ENCODE peak calls at places on chromosome 11, in four cellular contexts. U is kidney tubule cell, B is RCC 7860, Q is pons. X is an unnamed sample.

GRCh38 chr11:75306529-75306928 is 44.9 kb downstream of the ARRB1 start:
- DNase-seq in U (peak; percentile 39), B (no peak), Q (no peak), X (no peak)

GRCh38 chr11:66722745-66723651 is 6.0 kb downstream of the SPTBN2 start:
- DNase-seq in U (no peak), B (no peak), Q (no peak), X (no peak)

GRCh38 chr11:13328276-13328675 is 50.7 kb downstream of the BMAL1 start:
- DNase-seq in U (no peak), B (no peak), Q (no peak), X (no peak)

GRCh38 chr11:74462009-74462408 is 5.3 kb downstream of the KCNE3 start:
- DNase-seq in U (no peak), B (no peak), Q (peak; percentile 62), X (no peak)

GRCh38 chr11:45280449-45280848 is 5.7 kb downstream of the SYT13 start:
- DNase-seq in U (peak; percentile 42), B (no peak), Q (no peak), X (no peak)

GRCh38 chr11:79185351-79185750 is 255.5 kb downstream of the TENM4 start:
- DNase-seq in U (no peak), B (no peak), Q (no peak), X (no peak)

GRCh38 chr11:47715082-47715669 is at the start of gene AGBL2:
- DNase-seq in U (peak; percentile 73), B (peak; percentile 49), Q (peak; percentile 21), X (peak; percentile 67)

GRCh38 chr11:76670475-76671235 is at the start of gene LRRC32:
- DNase-seq in U (no peak), B (no peak), Q (peak; percentile 5), X (no peak)

GRCh38 chr11:60950933-60951610 is 904 bp downstream of the SLC15A3 start:
- DNase-seq in U (no peak), B (no peak), Q (no peak), X (no peak)

GRCh38 chr11:3000032-3000961 is 8.2 kb upstream of the NAP1L4 start:
- DNase-seq in U (peak; percentile 81), B (peak; percentile 9), Q (peak; percentile 99), X (no peak)